ENCODE peak calls at places on chromosomes 4 and X, in six cellular contexts. Z is HFFc6, I is astrocyte of the cerebellum, B is ACHN, Y is fibroblast of pulmonary artery, J is C1 segment of cervical spinal cord. T is an unnamed sample.
A peak's percentile ranks its signal among the peaks of the same experiment; 100 is the strongest.

GRCh38 chrX:13742397-13743176 is 8.0 kb downstream of the OFD1 start:
- DNase-seq in Z (no peak), Y (no peak), I (no peak), B (no peak), J (no peak), T (no peak)

GRCh38 chr4:168076989-168077725 is 15.2 kb upstream of the ANXA10 start:
- DNase-seq in I (peak; percentile 64), B (peak; percentile 55), Y (peak; percentile 88), Z (peak; percentile 55), J (peak; percentile 38), T (no peak)

GRCh38 chr4:169649545-169650226 is 29.3 kb downstream of the CLCN3 start:
- DNase-seq in J (no peak), Y (peak; percentile 45), B (no peak), Z (no peak), I (no peak), T (no peak)

GRCh38 chrX:2561461-2561860 is 60.7 kb upstream of the DHRSX start:
- DNase-seq in B (no peak), Z (no peak), I (no peak), J (no peak), Y (no peak), T (no peak)

GRCh38 chrX:110346681-110347080 is 12.0 kb upstream of the RTL9 start:
- DNase-seq in J (no peak), I (no peak), Y (peak; percentile 35), Z (no peak), B (no peak), T (no peak)

GRCh38 chr4:89482248-89482647 is 174.6 kb upstream of the GPRIN3 start:
- DNase-seq in I (no peak), Z (peak; percentile 37), B (peak; percentile 62), Y (peak; percentile 70), J (no peak), T (no peak)

GRCh38 chrX:121958886-121959285 is 911.5 kb downstream of the GLUD2 start:
- DNase-seq in I (no peak), J (no peak), B (no peak), Y (peak; percentile 14), Z (peak; percentile 0), T (no peak)

GRCh38 chr4:180798016-180798574 is 1445.1 kb upstream of the TENM3 start:
- DNase-seq in J (no peak), Z (no peak), I (no peak), Y (no peak), B (no peak), T (no peak)

GRCh38 chrX:21778236-21778635 is 20.3 kb upstream of the SMPX start:
- DNase-seq in B (no peak), J (no peak), Y (no peak), Z (no peak), I (no peak), T (no peak)

GRCh38 chr4:118280501-118281218 is 72.1 kb downstream of the PRSS12 start:
- DNase-seq in J (no peak), Y (peak; percentile 81), B (peak; percentile 64), Z (peak; percentile 56), I (peak; percentile 83), T (no peak)

GRCh38 chr4:76208005-76208765 is 5.4 kb downstream of the SCARB2 start:
- DNase-seq in Z (peak; percentile 90), J (peak; percentile 71), B (no peak), I (no peak), Y (peak; percentile 94), T (peak; percentile 86)

GRCh38 chr4:137025484-137026059 is 506.7 kb downstream of the PCDH18 start:
- DNase-seq in Y (no peak), B (no peak), J (no peak), I (no peak), Z (no peak), T (no peak)

GRCh38 chr4:24604558-24605214 is 20.3 kb upstream of the DHX15 start:
- DNase-seq in Z (no peak), Y (no peak), I (no peak), J (no peak), B (no peak), T (no peak)

GRCh38 chr4:77852892-77853495 is 9.6 kb upstream of the MRPL1 start:
- DNase-seq in J (no peak), B (no peak), I (no peak), Y (no peak), Z (no peak), T (no peak)

GRCh38 chr4:82905205-82905604 is 4.7 kb downstream of the THAP9 start:
- DNase-seq in I (no peak), B (peak; percentile 48), Z (peak; percentile 42), Y (peak; percentile 33), J (no peak), T (no peak)

GRCh38 chrX:49198540-49199314 is 1.3 kb downstream of the SYP start:
- DNase-seq in Z (no peak), Y (no peak), I (no peak), B (no peak), J (no peak), T (no peak)

GRCh38 chr4:149881744-149882143 is 66.1 kb upstream of the IQCM start:
- DNase-seq in J (no peak), Y (no peak), I (no peak), B (no peak), Z (no peak), T (no peak)

GRCh38 chrX:3771756-3772155 is 58.3 kb upstream of the PRKX start:
- DNase-seq in I (no peak), J (no peak), B (no peak), Z (no peak), Y (no peak), T (no peak)

GRCh38 chr4:73234712-73235111 is 23.9 kb downstream of the ANKRD17 start:
- DNase-seq in B (no peak), I (no peak), Z (no peak), Y (peak; percentile 40), J (no peak), T (no peak)

GRCh38 chr4:77697860-77698599 is 92.4 kb downstream of the CXCL13 start:
- DNase-seq in Y (peak; percentile 84), B (peak; percentile 78), Z (peak; percentile 71), I (peak; percentile 64), J (peak; percentile 13), T (no peak)

GRCh38 chr4:110278127-110278526 is 79.7 kb upstream of the ELOVL6 start:
- DNase-seq in Z (no peak), J (no peak), Y (no peak), I (no peak), B (no peak), T (no peak)

GRCh38 chrX:1679238-1679637 is 64.4 kb downstream of the ASMT start:
- DNase-seq in Z (no peak), J (no peak), B (no peak), I (no peak), Y (no peak), T (no peak)

GRCh38 chr4:175560628-175561027 is 251.4 kb downstream of the GPM6A start:
- DNase-seq in Z (peak; percentile 4), I (peak; percentile 66), Y (peak; percentile 35), B (peak; percentile 72), J (no peak), T (no peak)

GRCh38 chr4:185634066-185634652 is 98.9 kb upstream of the PDLIM3 start:
- DNase-seq in Y (peak; percentile 18), J (no peak), B (peak; percentile 10), I (no peak), Z (peak; percentile 7), T (no peak)

GRCh38 chr4:75287738-75288517 is 226.3 kb downstream of the RCHY1 start:
- DNase-seq in Y (no peak), J (no peak), Z (no peak), B (no peak), I (no peak), T (no peak)

GRCh38 chr4:89267392-89267791 is 40.2 kb downstream of the GPRIN3 start:
- DNase-seq in Z (no peak), B (no peak), Y (no peak), I (no peak), J (no peak), T (no peak)

GRCh38 chrX:19245711-19246269 is 97.9 kb upstream of the PDHA1 start:
- DNase-seq in J (no peak), I (no peak), Z (no peak), Y (no peak), B (no peak), T (no peak)

GRCh38 chr4:54082168-54082567 is 17.8 kb upstream of the CHIC2 start:
- DNase-seq in Z (peak; percentile 96), Y (peak; percentile 99), I (peak; percentile 86), J (no peak), B (peak; percentile 92), T (peak; percentile 72)

GRCh38 chr4:11799182-11799581 is 370.5 kb upstream of the HS3ST1 start:
- DNase-seq in I (no peak), B (no peak), Y (no peak), J (no peak), Z (no peak), T (no peak)

GRCh38 chr4:54277691-54278090 is 48.6 kb downstream of the PDGFRA start:
- DNase-seq in J (no peak), Y (peak; percentile 82), I (peak; percentile 34), Z (peak; percentile 77), B (no peak), T (no peak)

GRCh38 chr4:8191136-8191747 is 7.8 kb upstream of the SH3TC1 start:
- DNase-seq in J (peak; percentile 72), B (peak; percentile 26), Y (peak; percentile 90), Z (no peak), I (no peak), T (peak; percentile 87)

GRCh38 chr4:8727546-8728510 is 135.3 kb downstream of the CPZ start:
- DNase-seq in Y (no peak), Z (no peak), J (no peak), B (no peak), I (no peak), T (peak; percentile 31)

GRCh38 chr4:154030747-154031146 is 241.9 kb upstream of the SFRP2 start:
- DNase-seq in Y (no peak), J (no peak), Z (no peak), B (no peak), I (no peak), T (no peak)

GRCh38 chr4:121072080-121072835 is at the start of gene NDNF:
- DNase-seq in J (peak; percentile 79), I (no peak), B (peak; percentile 12), Z (no peak), Y (peak; percentile 36), T (no peak)

GRCh38 chr4:54228064-54228527 is 997 bp upstream of the PDGFRA start:
- DNase-seq in J (peak; percentile 54), Y (peak; percentile 90), I (peak; percentile 55), B (peak; percentile 59), Z (peak; percentile 70), T (peak; percentile 85)

GRCh38 chrX:130097507-130098201 is 12.6 kb downstream of the ELF4 start:
- DNase-seq in J (no peak), I (no peak), B (no peak), Y (no peak), Z (no peak), T (no peak)

GRCh38 chr4:72971572-72971971 is 97.9 kb downstream of the COX18 start:
- DNase-seq in Y (peak; percentile 90), Z (peak; percentile 94), B (peak; percentile 78), I (peak; percentile 39), J (no peak), T (no peak)

GRCh38 chrX:49710744-49711319 is 15.0 kb upstream of the PAGE1 start:
- DNase-seq in I (no peak), Y (no peak), J (no peak), B (no peak), Z (no peak), T (no peak)

GRCh38 chr4:102388636-102389035 is 43.4 kb upstream of the SLC39A8 start:
- DNase-seq in Y (no peak), J (no peak), B (no peak), I (no peak), Z (no peak), T (no peak)